ENCODE peak calls at places on chromosomes 12 and 14, in seven cellular contexts. M is AG04450, H is breast epithelium, R is GM06990, L is ascending aorta, C is H9, V is uterus. D is an unnamed sample.

GRCh38 chr14:93748208-93749080 is 39.8 kb downstream of the PRIMA1 start:
- DNase-seq in M (no peak), H (no peak), R (no peak), L (no peak), C (no peak), V (no peak), D (no peak)

GRCh38 chr12:95205685-95206084 is 11.6 kb downstream of the FGD6 start:
- DNase-seq in M (peak), H (peak), R (no peak), L (peak), C (peak), V (peak), D (no peak)

GRCh38 chr14:91858536-91859275 is 8.6 kb downstream of the TC2N start:
- DNase-seq in M (no peak), H (peak), R (no peak), L (no peak), C (no peak), V (no peak), D (no peak)

GRCh38 chr14:102511538-102511937 is 2.0 kb upstream of the ANKRD9 start:
- DNase-seq in M (no peak), H (no peak), R (no peak), L (no peak), C (no peak), V (no peak), D (no peak)

GRCh38 chr14:90979451-90979850 is 81.0 kb downstream of the RPS6KA5 start:
- DNase-seq in M (no peak), H (no peak), R (no peak), L (no peak), C (no peak), V (no peak), D (no peak)

GRCh38 chr12:46300906-46301305 is 32.1 kb upstream of the SLC38A1 start:
- DNase-seq in M (no peak), H (no peak), R (no peak), L (no peak), C (no peak), V (no peak), D (no peak)

GRCh38 chr12:78035913-78036658 is 205.4 kb downstream of the NAV3 start:
- DNase-seq in M (no peak), H (no peak), R (no peak), L (no peak), C (no peak), V (peak), D (no peak)

GRCh38 chr14:50816419-50817047 is 14.4 kb downstream of the NIN start:
- DNase-seq in M (no peak), H (no peak), R (no peak), L (no peak), C (no peak), V (peak), D (no peak)

DNA sequence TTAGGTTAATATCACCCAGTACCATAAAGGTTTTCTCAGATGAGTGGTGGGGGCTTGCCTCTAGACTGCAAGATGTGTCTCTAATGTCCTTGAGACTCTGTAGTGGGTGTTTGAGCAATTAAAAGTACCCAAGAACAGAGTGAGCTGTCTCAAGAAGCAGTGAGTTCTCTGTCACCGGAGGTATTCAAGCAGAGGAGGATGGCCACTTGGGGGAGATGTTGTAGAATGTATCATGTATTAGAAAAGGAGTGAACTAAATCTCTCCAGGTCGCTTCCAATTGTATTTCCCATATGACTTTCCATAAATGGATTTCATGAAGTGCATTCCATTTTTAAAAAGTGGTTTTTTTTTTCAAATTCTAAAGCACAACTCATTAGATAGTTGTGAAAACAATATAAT is 35.0 kb downstream of the SLC17A8 start:
- DNase-seq in M (no peak), H (no peak), R (no peak), L (no peak), C (no peak), V (no peak), D (no peak)
- TF ChIP-seq CTCF in M (no peak), H (no peak), R (no peak), L (no peak), C (no peak), V (no peak), D (no peak)

GRCh38 chr12:700061-700460 is 36.8 kb upstream of the NINJ2 start:
- DNase-seq in M (no peak), H (no peak), R (no peak), L (no peak), C (no peak), V (no peak), D (no peak)
- TF ChIP-seq CTCF in M (no peak), H (no peak), R (no peak), L (no peak), C (peak), V (no peak), D (no peak)

GRCh38 chr12:45234134-45234865 is 18.4 kb downstream of the ANO6 start:
- DNase-seq in M (peak), H (peak), R (no peak), L (peak), C (peak), V (peak), D (no peak)
- TF ChIP-seq CTCF in M (no peak), H (no peak), R (no peak), L (no peak), C (no peak), V (no peak), D (no peak)

DNA sequence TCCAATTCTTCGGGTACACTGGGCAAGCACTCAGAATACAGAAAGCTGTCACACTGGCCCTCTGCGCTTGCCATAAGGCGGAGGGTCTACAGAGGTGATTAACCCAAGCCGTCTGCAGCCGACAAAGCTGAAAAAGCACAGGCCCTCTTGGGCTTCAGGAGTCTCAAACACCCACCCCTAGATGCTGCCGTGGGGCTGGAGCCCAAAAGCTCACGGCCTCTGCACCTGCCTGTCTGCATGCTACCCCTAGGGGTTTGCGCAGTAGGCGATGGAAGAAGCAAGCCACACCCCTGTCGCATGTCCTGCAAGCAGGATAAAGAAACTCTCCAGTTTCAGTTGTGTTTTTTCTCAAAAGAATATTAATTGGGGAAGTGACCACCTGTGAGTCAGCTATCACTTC is 118.8 kb upstream of the PLEKHA5 start:
- DNase-seq in M (no peak), H (no peak), R (no peak), L (no peak), C (no peak), V (no peak), D (no peak)
- TF ChIP-seq CTCF in M (no peak), H (no peak), R (no peak), L (no peak), C (no peak), V (no peak), D (no peak)

D was measured in omental fat pad.